ENCODE peak calls at places on chromosomes 11 and 22, in six cellular contexts. O, S, A, H, I and K are unnamed samples.

GRCh38 chr22:50603511-50604255 is 3.1 kb downstream of the MAPK8IP2 start:
- DNase-seq in O (no peak), S (no peak), A (no peak), H (no peak), I (no peak), K (no peak)

GRCh38 chr22:37425800-37426531 is 1.3 kb downstream of the ELFN2 start:
- DNase-seq in O (no peak), S (peak), A (peak), H (no peak), I (no peak), K (peak)

GRCh38 chr11:47587039-47587675 is 679 bp downstream of the FAM180B start:
- DNase-seq in O (no peak), S (no peak), A (no peak), H (peak), I (no peak), K (peak)

GRCh38 chr22:23598805-23599518 is 18.9 kb upstream of the IGLL1 start:
- DNase-seq in O (no peak), S (no peak), A (no peak), H (no peak), I (no peak), K (no peak)

GRCh38 chr11:79219186-79220045 is 221.4 kb downstream of the TENM4 start:
- DNase-seq in O (no peak), S (no peak), A (no peak), H (no peak), I (no peak), K (peak)

GRCh38 chr11:73907191-73907590 is 30.4 kb downstream of the PAAF1 start:
- DNase-seq in O (peak), S (peak), A (no peak), H (peak), I (no peak), K (peak)

GRCh38 chr22:17829691-17830040 is 55.4 kb upstream of the BID start:
- DNase-seq in O (no peak), S (no peak), A (no peak), H (no peak), I (no peak), K (no peak)

GRCh38 chr11:75478690-75479597 is 45.9 kb upstream of the KLHL35 start:
- DNase-seq in O (no peak), S (no peak), A (peak), H (no peak), I (no peak), K (no peak)

GRCh38 chr11:76664578-76665061 is 5.9 kb downstream of the LRRC32 start:
- DNase-seq in O (peak), S (no peak), A (peak), H (no peak), I (no peak), K (no peak)

GRCh38 chr11:83194284-83195175 is 1.0 kb downstream of the ANKRD42 start:
- DNase-seq in O (peak), S (peak), A (peak), H (peak), I (no peak), K (peak)

GRCh38 chr11:122731500-122731913 is 76.0 kb downstream of the UBASH3B start:
- DNase-seq in O (no peak), S (peak), A (no peak), H (peak), I (no peak), K (no peak)

GRCh38 chr11:111221208-111221607 is 24.3 kb upstream of the POU2AF2 start:
- DNase-seq in O (no peak), S (no peak), A (no peak), H (no peak), I (no peak), K (no peak)

GRCh38 chr11:69307421-69307820 is 13.5 kb downstream of the MYEOV start:
- DNase-seq in O (no peak), S (no peak), A (no peak), H (no peak), I (no peak), K (no peak)

GRCh38 chr11:13664351-13664750 is 4.1 kb upstream of the FAR1 start:
- DNase-seq in O (no peak), S (no peak), A (no peak), H (no peak), I (no peak), K (no peak)

GRCh38 chr22:33919591-33920501 is at the start of gene LARGE1:
- DNase-seq in O (peak), S (peak), A (no peak), H (peak), I (no peak), K (peak)

GRCh38 chr11:121983901-121984300 is 132.1 kb downstream of the BLID start:
- DNase-seq in O (no peak), S (no peak), A (no peak), H (no peak), I (no peak), K (no peak)

GRCh38 chr11:76752321-76753175 is 30.6 kb upstream of the TSKU start:
- DNase-seq in O (peak), S (no peak), A (no peak), H (no peak), I (no peak), K (no peak)

GRCh38 chr11:45993438-45994064 is 71.1 kb downstream of the LARGE2 start:
- DNase-seq in O (peak), S (no peak), A (no peak), H (no peak), I (no peak), K (no peak)

GRCh38 chr22:37759281-37759680 is 48.5 kb upstream of the GCAT start:
- DNase-seq in O (no peak), S (no peak), A (no peak), H (no peak), I (no peak), K (no peak)

GRCh38 chr11:28649922-28650321 is 541.7 kb downstream of the METTL15 start:
- DNase-seq in O (no peak), S (no peak), A (peak), H (no peak), I (no peak), K (no peak)

GRCh38 chr11:1298695-1299492 is 10.5 kb downstream of the TOLLIP start:
- DNase-seq in O (no peak), S (peak), A (no peak), H (peak), I (no peak), K (peak)

DNA sequence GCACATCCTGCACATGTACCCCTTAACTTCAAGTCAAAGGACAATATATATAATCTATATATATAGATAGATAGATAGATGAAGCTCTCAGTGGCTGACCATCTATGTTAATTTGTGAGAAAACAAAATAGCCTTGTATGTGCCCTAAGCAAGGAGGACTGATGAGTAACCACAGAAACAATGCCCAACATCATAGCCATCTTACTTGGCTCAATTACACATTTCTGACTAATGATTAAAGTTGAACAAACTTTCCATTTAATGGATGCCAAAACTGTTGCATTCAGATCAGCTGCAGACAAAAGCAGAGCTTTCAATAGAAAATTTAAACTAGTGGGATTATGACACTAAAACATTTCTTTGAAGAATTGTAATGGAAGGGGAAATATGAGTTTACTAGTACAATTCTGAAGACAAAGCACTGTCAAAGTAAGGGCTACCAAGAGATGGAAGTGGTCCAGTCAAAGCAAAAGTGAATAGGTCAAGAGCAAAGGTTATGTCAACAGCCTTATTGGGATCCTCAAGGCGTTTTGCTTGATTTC is 1188.2 kb upstream of the RAG2 start:
- DNase-seq in O (no peak), S (no peak), A (peak), H (no peak), I (no peak), K (no peak)
- TF ChIP-seq MYC in O (no peak), S (no peak), A (no peak), H (no peak), I (no peak), K (no peak)

GRCh38 chr11:62678770-62679696 is at the start of gene UBXN1:
- DNase-seq in O (peak), S (peak), A (peak), H (peak), I (no peak), K (peak)

GRCh38 chr11:62680825-62681240 is 2.0 kb upstream of the UBXN1 start:
- DNase-seq in O (peak), S (peak), A (peak), H (peak), I (no peak), K (peak)

GRCh38 chr11:62677709-62678108 is 1.2 kb downstream of the UBXN1 start:
- DNase-seq in O (no peak), S (no peak), A (no peak), H (no peak), I (no peak), K (no peak)

GRCh38 chr11:62678433-62678769 is 472 bp downstream of the UBXN1 start:
- DNase-seq in O (no peak), S (no peak), A (no peak), H (no peak), I (no peak), K (no peak)

DNA sequence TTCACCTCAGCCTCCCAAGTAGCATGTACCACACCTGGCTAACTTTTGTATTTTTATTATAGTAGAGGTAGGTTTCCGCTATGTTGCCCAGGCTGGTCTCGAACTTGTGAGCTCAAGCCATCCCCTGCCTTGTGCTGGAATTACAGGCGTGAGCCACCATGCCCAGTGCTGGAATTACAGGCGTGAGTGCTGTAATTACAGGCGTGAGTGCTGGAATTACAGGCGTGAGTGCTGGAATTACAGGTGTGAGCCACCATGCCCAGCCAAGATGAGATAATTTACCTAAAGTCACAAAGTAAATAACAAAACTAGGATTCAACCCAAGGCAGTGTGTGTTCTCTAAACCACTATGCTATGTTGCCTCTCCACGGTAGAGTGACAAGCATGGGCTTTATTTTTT is 3.6 kb upstream of the UBXN1 start:
- DNase-seq in O (no peak), S (no peak), A (no peak), H (no peak), I (no peak), K (peak)
- TF ChIP-seq MAX in O (no peak), S (no peak), A (no peak), H (no peak), I (no peak), K (no peak)

DNA sequence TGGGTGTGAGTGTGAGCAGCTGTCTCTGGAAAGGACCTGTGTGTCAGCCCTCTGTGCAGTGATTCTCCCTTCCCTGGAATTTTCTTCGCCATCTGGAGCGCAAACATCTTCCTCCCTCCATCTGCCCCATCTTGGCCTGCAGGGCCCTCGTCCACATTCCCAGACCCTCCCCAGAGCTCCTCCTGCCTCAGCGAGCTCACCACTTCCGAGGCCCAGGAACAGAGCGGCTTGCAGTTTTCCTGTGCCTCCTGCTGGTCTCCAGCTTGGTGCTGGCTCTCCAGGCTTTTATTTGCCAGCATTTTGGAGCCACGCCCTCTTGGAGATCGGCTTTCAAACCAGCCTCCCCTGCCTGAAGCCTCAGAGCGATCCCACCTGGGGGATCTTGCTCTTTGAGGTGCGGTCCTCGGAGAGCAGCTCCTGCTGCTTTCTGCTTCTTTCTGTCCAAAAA is at the start of gene GPHA2:
- DNase-seq in O (peak), S (no peak), A (no peak), H (peak), I (no peak), K (no peak)
- TF ChIP-seq CTCF in O (no peak), S (no peak), A (no peak), H (peak), I (no peak), K (no peak)

DNA sequence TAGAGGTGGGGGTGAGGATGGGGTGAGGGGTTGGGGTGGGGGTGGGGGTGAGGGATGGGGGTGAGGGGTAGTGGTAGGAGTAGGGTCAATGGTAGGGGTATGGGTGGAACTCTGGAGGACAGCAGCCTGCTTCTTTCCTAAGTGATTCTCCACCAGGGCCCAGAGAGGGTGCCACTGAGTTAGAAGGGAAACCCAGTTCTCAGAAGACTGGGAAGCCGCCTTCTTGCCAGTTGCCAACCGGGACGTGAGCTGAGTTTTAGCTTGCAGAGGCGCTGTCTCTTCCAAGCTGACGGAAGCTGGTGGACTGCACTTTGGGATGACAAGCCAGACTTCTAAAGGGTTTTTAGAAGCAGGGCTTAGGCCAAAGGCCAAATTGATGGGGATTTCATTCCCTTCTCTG is 104.4 kb downstream of the NAT10 start:
- DNase-seq in O (no peak), S (peak), A (no peak), H (no peak), I (no peak), K (no peak)
- TF ChIP-seq MYC in O (no peak), S (no peak), A (no peak), H (no peak), I (no peak), K (no peak)

GRCh38 chr22:43005106-43005505 is 9.8 kb downstream of the PACSIN2 start:
- DNase-seq in O (no peak), S (no peak), A (no peak), H (no peak), I (no peak), K (no peak)

GRCh38 chr22:43007519-43008102 is 7.3 kb downstream of the PACSIN2 start:
- DNase-seq in O (peak), S (no peak), A (no peak), H (peak), I (no peak), K (peak)

GRCh38 chr22:43006016-43006505 is 8.9 kb downstream of the PACSIN2 start:
- DNase-seq in O (no peak), S (no peak), A (no peak), H (no peak), I (no peak), K (no peak)

GRCh38 chr22:43008509-43008908 is 6.4 kb downstream of the PACSIN2 start:
- DNase-seq in O (no peak), S (no peak), A (no peak), H (no peak), I (no peak), K (no peak)

GRCh38 chr22:43006753-43007152 is 8.2 kb downstream of the PACSIN2 start:
- DNase-seq in O (no peak), S (no peak), A (no peak), H (no peak), I (no peak), K (no peak)
- TF ChIP-seq MAX in O (no peak), S (no peak), A (no peak), H (no peak), I (no peak), K (no peak)

GRCh38 chr11:87740968-87741367 is 434.3 kb downstream of the RAB38 start:
- DNase-seq in O (no peak), S (no peak), A (no peak), H (no peak), I (no peak), K (peak)

GRCh38 chr11:87739766-87740165 is 435.5 kb downstream of the RAB38 start:
- DNase-seq in O (no peak), S (no peak), A (no peak), H (no peak), I (no peak), K (no peak)

GRCh38 chr11:87740513-87740912 is 434.7 kb downstream of the RAB38 start:
- DNase-seq in O (no peak), S (no peak), A (no peak), H (no peak), I (no peak), K (no peak)

DNA sequence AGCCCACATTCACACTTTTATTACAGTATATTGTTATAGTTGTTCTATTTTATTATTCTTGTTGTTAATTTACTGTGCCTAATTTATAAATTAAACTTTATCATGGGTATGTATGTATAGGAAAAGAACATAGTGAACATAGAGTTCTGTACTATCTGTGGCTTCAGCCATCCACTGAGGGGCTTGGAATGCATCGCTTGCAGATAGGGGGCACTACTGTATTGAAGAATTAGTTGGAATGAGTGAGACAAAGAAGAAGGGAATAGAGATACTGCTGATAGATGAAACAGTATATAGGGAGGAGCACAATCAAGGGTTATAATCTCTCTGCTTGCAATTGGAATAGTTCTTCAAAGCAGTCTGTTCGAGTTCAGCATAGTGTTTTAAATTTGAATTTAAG is 432.2 kb downstream of the RAB38 start:
- DNase-seq in O (no peak), S (no peak), A (no peak), H (no peak), I (no peak), K (peak)
- TF ChIP-seq CTCF in O (no peak), S (no peak), A (no peak), H (peak), I (no peak), K (peak)

DNA sequence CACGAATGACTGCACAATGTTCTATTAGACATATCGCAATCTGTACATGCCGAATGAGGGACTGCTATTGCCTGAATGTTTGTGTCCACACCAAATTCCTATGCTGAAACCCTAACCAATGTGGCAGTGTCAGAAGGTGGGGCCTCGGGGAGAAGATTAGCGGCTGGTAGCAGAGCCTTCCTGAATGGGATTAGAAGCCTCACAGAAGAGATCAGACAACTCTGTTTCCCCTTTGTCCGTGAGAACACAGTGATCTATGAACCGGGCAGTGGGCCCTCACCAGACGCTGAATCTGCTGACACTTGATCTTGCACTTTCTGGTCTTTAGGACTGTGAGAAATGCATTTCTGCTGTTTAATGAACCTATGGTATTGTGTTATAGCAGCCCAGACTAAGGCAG is 33.1 kb downstream of the LRFN4 start:
- DNase-seq in O (no peak), S (no peak), A (no peak), H (peak), I (no peak), K (no peak)
- TF ChIP-seq MYC in O (no peak), S (no peak), A (no peak), H (no peak), I (no peak), K (no peak)

GRCh38 chr11:78061921-78062311 is 1.7 kb upstream of the THRSP start:
- DNase-seq in O (peak), S (no peak), A (no peak), H (peak), I (no peak), K (no peak)

GRCh38 chr11:78063440-78064181 is at the start of gene THRSP:
- DNase-seq in O (no peak), S (no peak), A (no peak), H (no peak), I (no peak), K (no peak)

GRCh38 chr11:78061088-78061920 is 2.4 kb upstream of the THRSP start:
- DNase-seq in O (no peak), S (no peak), A (no peak), H (peak), I (no peak), K (peak)

GRCh38 chr11:78060533-78060932 is 3.1 kb upstream of the THRSP start:
- DNase-seq in O (no peak), S (no peak), A (no peak), H (no peak), I (no peak), K (no peak)

GRCh38 chr11:78062671-78063070 is 990 bp upstream of the THRSP start:
- DNase-seq in O (no peak), S (no peak), A (no peak), H (no peak), I (no peak), K (no peak)
- TF ChIP-seq MAX in O (no peak), S (no peak), A (no peak), H (no peak), I (no peak), K (no peak)

DNA sequence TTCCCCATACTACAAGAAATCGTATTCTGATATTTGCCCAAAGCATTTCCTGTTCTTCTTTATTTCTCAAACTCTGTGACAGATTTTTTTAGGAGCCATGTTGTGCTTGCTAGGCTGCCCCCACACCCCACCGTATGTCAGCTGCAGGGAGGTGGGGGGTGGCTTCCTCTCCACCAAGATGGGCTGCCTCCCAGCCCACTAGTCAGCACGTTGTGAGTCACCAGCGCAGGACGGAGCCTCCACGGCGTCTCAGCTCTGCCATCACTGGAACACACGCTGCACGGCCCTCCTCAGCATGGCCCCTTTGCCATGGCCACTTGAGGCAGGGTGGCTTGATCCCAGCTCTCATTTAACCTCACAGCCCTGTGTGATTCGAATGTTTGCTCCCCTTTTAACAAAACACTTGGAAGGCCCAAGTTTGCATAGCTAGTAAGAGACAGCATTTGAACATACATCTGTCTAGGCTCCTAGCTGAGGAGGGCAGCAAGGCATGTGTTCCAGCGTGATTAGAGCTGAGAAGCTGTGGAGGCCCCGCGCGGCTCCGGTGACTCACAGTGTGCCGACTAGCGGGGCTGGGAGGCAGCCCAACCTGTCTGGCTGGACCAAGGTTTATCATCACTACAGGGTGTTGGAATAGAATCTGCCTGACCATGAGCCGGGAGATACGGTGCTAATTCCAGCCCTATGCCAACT is 180.7 kb upstream of the NCAM1 start:
- DNase-seq in O (no peak), S (no peak), A (no peak), H (no peak), I (no peak), K (no peak)
- TF ChIP-seq CTCF in O (no peak), S (no peak), A (no peak), H (no peak), I (no peak), K (no peak)